ENCODE peak calls at places on chromosomes 7 and 10, in ten cellular contexts. O, T, F, V, U, A, Z, G, B and M are unnamed samples.
A peak's percentile ranks its signal among the peaks of the same experiment; 100 is the strongest.

GRCh38 chr10:32446701-32447406 is 914 bp downstream of the CCDC7 start:
- DNase-seq in O (peak; percentile 24), T (peak; percentile 45), F (no peak), V (no peak), U (peak; percentile 54), A (no peak), Z (no peak), G (peak; percentile 54), B (no peak), M (no peak)

GRCh38 chr7:101589976-101590662 is 39.0 kb downstream of the MYL10 start:
- DNase-seq in O (no peak), T (no peak), F (peak; percentile 13), V (no peak), U (no peak), A (no peak), Z (no peak), G (no peak), B (no peak), M (no peak)

GRCh38 chr10:74079028-74079913 is 71.4 kb downstream of the AP3M1 start:
- DNase-seq in O (peak; percentile 19), T (peak; percentile 68), F (no peak), V (no peak), U (peak; percentile 54), A (no peak), Z (no peak), G (peak; percentile 32), B (no peak), M (no peak)

GRCh38 chr7:69204936-69205335 is 393.3 kb upstream of the AUTS2 start:
- DNase-seq in O (no peak), T (peak; percentile 18), F (no peak), V (no peak), U (no peak), A (no peak), Z (no peak), G (no peak), B (no peak), M (no peak)

GRCh38 chr7:96440328-96440727 is 118.4 kb upstream of the SLC25A13 start:
- DNase-seq in O (no peak), T (no peak), F (no peak), V (no peak), U (no peak), A (no peak), Z (no peak), G (no peak), B (no peak), M (no peak)

GRCh38 chr7:34748244-34749039 is 90.4 kb downstream of the NPSR1 start:
- DNase-seq in O (peak; percentile 100), T (peak; percentile 71), F (no peak), V (peak; percentile 95), U (peak; percentile 67), A (no peak), Z (peak; percentile 31), G (peak; percentile 38), B (no peak), M (no peak)

GRCh38 chr7:94710256-94710655 is 54.3 kb upstream of the SGCE start:
- DNase-seq in O (no peak), T (peak; percentile 60), F (no peak), V (no peak), U (no peak), A (no peak), Z (no peak), G (no peak), B (no peak), M (no peak)

GRCh38 chr10:131041361-131041916 is 270.1 kb downstream of the TCERG1L start:
- DNase-seq in O (no peak), T (no peak), F (no peak), V (no peak), U (no peak), A (no peak), Z (no peak), G (no peak), B (no peak), M (no peak)

GRCh38 chr10:73251683-73252444 is 580 bp downstream of the MRPS16 start:
- DNase-seq in O (peak; percentile 46), T (no peak), F (no peak), V (no peak), U (no peak), A (no peak), Z (no peak), G (peak; percentile 12), B (no peak), M (no peak)

GRCh38 chr7:151684408-151685175 is 164.9 kb upstream of the RHEB start:
- DNase-seq in O (no peak), T (no peak), F (no peak), V (no peak), U (no peak), A (no peak), Z (no peak), G (no peak), B (no peak), M (no peak)

GRCh38 chr7:110507832-110508231 is 583.1 kb upstream of the LRRN3 start:
- DNase-seq in O (no peak), T (peak; percentile 5), F (no peak), V (peak; percentile 63), U (no peak), A (no peak), Z (no peak), G (no peak), B (no peak), M (no peak)

GRCh38 chr7:36526720-36527548 is 137.3 kb downstream of the ANLN start:
- DNase-seq in O (peak; percentile 77), T (peak; percentile 64), F (no peak), V (no peak), U (peak; percentile 38), A (no peak), Z (no peak), G (peak; percentile 38), B (peak; percentile 7), M (no peak)

GRCh38 chr7:36880108-36880507 is 155.8 kb upstream of the AOAH start:
- DNase-seq in O (no peak), T (no peak), F (no peak), V (no peak), U (no peak), A (no peak), Z (no peak), G (no peak), B (no peak), M (no peak)

GRCh38 chr7:128777156-128778123 is 1.8 kb upstream of the OPN1SW start:
- DNase-seq in O (peak; percentile 22), T (peak; percentile 31), F (no peak), V (no peak), U (peak; percentile 30), A (no peak), Z (no peak), G (no peak), B (no peak), M (no peak)

GRCh38 chr7:137642031-137642430 is 204.7 kb downstream of the DGKI start:
- DNase-seq in O (no peak), T (no peak), F (no peak), V (no peak), U (no peak), A (no peak), Z (no peak), G (peak; percentile 4), B (no peak), M (no peak)

GRCh38 chr7:74012842-74013249 is 15.1 kb upstream of the ELN start:
- DNase-seq in O (no peak), T (no peak), F (peak; percentile 96), V (no peak), U (no peak), A (no peak), Z (no peak), G (no peak), B (no peak), M (no peak)

GRCh38 chr7:45147858-45148652 is 9.5 kb upstream of the RAMP3 start:
- DNase-seq in O (no peak), T (no peak), F (no peak), V (no peak), U (no peak), A (no peak), Z (no peak), G (no peak), B (no peak), M (no peak)

GRCh38 chr7:77409005-77409738 is 7.0 kb downstream of the GSAP start:
- DNase-seq in O (peak; percentile 47), T (peak; percentile 73), F (no peak), V (no peak), U (peak; percentile 38), A (no peak), Z (no peak), G (peak; percentile 57), B (no peak), M (no peak)

GRCh38 chr10:48708144-48708543 is 23.5 kb downstream of the WDFY4 start:
- DNase-seq in O (no peak), T (peak; percentile 1), F (no peak), V (no peak), U (peak; percentile 23), A (no peak), Z (no peak), G (no peak), B (no peak), M (no peak)

GRCh38 chr7:2203551-2204300 is 29.0 kb downstream of the MAD1L1 start:
- DNase-seq in O (no peak), T (no peak), F (no peak), V (no peak), U (peak; percentile 61), A (no peak), Z (no peak), G (peak; percentile 46), B (no peak), M (no peak)

GRCh38 chr10:76318171-76318570 is 886.7 kb downstream of the LRMDA start:
- DNase-seq in O (no peak), T (no peak), F (no peak), V (no peak), U (no peak), A (no peak), Z (no peak), G (no peak), B (no peak), M (no peak)

GRCh38 chr7:12032146-12032545 is 178.9 kb upstream of the TMEM106B start:
- DNase-seq in O (no peak), T (peak; percentile 6), F (no peak), V (no peak), U (no peak), A (no peak), Z (no peak), G (no peak), B (no peak), M (no peak)

GRCh38 chr10:58701398-58702135 is 188.9 kb downstream of the BICC1 start:
- DNase-seq in O (no peak), T (peak; percentile 82), F (no peak), V (no peak), U (peak; percentile 92), A (no peak), Z (no peak), G (peak; percentile 90), B (peak; percentile 39), M (no peak)

GRCh38 chr10:59206204-59206720 is 29.8 kb downstream of the PHYHIPL start:
- DNase-seq in O (no peak), T (no peak), F (no peak), V (no peak), U (no peak), A (no peak), Z (no peak), G (no peak), B (no peak), M (no peak)

GRCh38 chr10:128704716-128705115 is 578.5 kb upstream of the MKI67 start:
- DNase-seq in O (no peak), T (no peak), F (no peak), V (no peak), U (no peak), A (no peak), Z (no peak), G (no peak), B (no peak), M (no peak)

GRCh38 chr7:99254390-99254789 is 18.2 kb upstream of the MYH16 start:
- DNase-seq in O (no peak), T (no peak), F (no peak), V (no peak), U (no peak), A (no peak), Z (no peak), G (no peak), B (no peak), M (no peak)

GRCh38 chr10:4498763-4499251 is 327.2 kb upstream of the AKR1E2 start:
- DNase-seq in O (no peak), T (peak; percentile 95), F (no peak), V (peak; percentile 8), U (peak; percentile 90), A (no peak), Z (no peak), G (peak; percentile 97), B (peak; percentile 75), M (no peak)

GRCh38 chr10:70323143-70323696 is 39.4 kb upstream of the NPFFR1 start:
- DNase-seq in O (no peak), T (no peak), F (no peak), V (no peak), U (no peak), A (no peak), Z (no peak), G (no peak), B (no peak), M (no peak)